ENCODE peak calls at places on chromosomes 16 and 17, in seven cellular contexts. P, K, T, G, D, Q and A are unnamed samples.

GRCh38 chr17:81512560-81512983 is at the start of gene ACTG1:
- DNase-seq in P (peak; percentile 64), K (no peak), T (peak; percentile 86), G (peak; percentile 94), D (peak; percentile 94), Q (peak; percentile 90), A (peak; percentile 90)

GRCh38 chr17:15966183-15966878 is 21.4 kb downstream of the ADORA2B start:
- DNase-seq in P (no peak), K (no peak), T (no peak), G (peak; percentile 35), D (no peak), Q (peak; percentile 70), A (no peak)

GRCh38 chr17:59420901-59421300 is 89.4 kb downstream of the YPEL2 start:
- DNase-seq in P (no peak), K (no peak), T (no peak), G (no peak), D (no peak), Q (no peak), A (no peak)

GRCh38 chr17:63834431-63835166 is 7.1 kb upstream of the FTSJ3 start:
- DNase-seq in P (peak; percentile 73), K (no peak), T (no peak), G (peak; percentile 84), D (peak; percentile 63), Q (peak; percentile 70), A (peak; percentile 87)

GRCh38 chr16:35399133-35399532 is 1939.7 kb downstream of the TP53TG3F start:
- DNase-seq in P (no peak), K (no peak), T (no peak), G (no peak), D (no peak), Q (no peak), A (no peak)

GRCh38 chr16:88972349-88972748 is 4.7 kb downstream of the CBFA2T3 start:
- DNase-seq in P (no peak), K (no peak), T (no peak), G (no peak), D (no peak), Q (no peak), A (no peak)

GRCh38 chr17:19237389-19238166 is 412 bp downstream of the EPN2 start:
- DNase-seq in P (no peak), K (no peak), T (no peak), G (no peak), D (peak; percentile 22), Q (no peak), A (peak; percentile 11)

GRCh38 chr17:67157732-67158639 is 87.0 kb downstream of the HELZ start:
- DNase-seq in P (no peak), K (no peak), T (peak; percentile 5), G (peak; percentile 76), D (peak; percentile 56), Q (peak; percentile 54), A (no peak)

GRCh38 chr17:74201250-74201649 is 2.2 kb upstream of the RPL38 start:
- DNase-seq in P (no peak), K (no peak), T (no peak), G (peak; percentile 80), D (peak; percentile 71), Q (peak; percentile 54), A (no peak)

GRCh38 chr17:81928497-81929252 is 1.1 kb upstream of the MAFG start:
- DNase-seq in P (no peak), K (no peak), T (no peak), G (no peak), D (no peak), Q (no peak), A (no peak)

GRCh38 chr17:60659156-60659555 is 18.5 kb upstream of the BCAS3 start:
- DNase-seq in P (no peak), K (no peak), T (no peak), G (no peak), D (no peak), Q (no peak), A (no peak)

GRCh38 chr16:70018254-70018653 is 67.1 kb downstream of the CLEC18A start:
- DNase-seq in P (no peak), K (no peak), T (no peak), G (peak; percentile 20), D (peak; percentile 1), Q (peak; percentile 21), A (peak; percentile 13)

GRCh38 chr17:491086-492014 is 138.7 kb upstream of the RPH3AL start:
- DNase-seq in P (no peak), K (no peak), T (no peak), G (peak; percentile 45), D (no peak), Q (peak; percentile 66), A (no peak)

GRCh38 chr17:43570518-43570928 is 24.4 kb upstream of the ETV4 start:
- DNase-seq in P (no peak), K (no peak), T (no peak), G (peak; percentile 76), D (peak; percentile 76), Q (peak; percentile 67), A (peak; percentile 95)

GRCh38 chr17:27226611-27227234 is 67.2 kb upstream of the WSB1 start:
- DNase-seq in P (no peak), K (no peak), T (no peak), G (peak; percentile 80), D (peak; percentile 64), Q (peak; percentile 78), A (peak; percentile 56)

GRCh38 chr17:82863941-82864720 is 24.3 kb upstream of the ZNF750 start:
- DNase-seq in P (no peak), K (no peak), T (peak; percentile 12), G (peak; percentile 54), D (peak; percentile 76), Q (peak; percentile 81), A (peak; percentile 86)

GRCh38 chr17:4955091-4955490 is 4.2 kb downstream of the ENO3 start:
- DNase-seq in P (no peak), K (no peak), T (no peak), G (no peak), D (no peak), Q (no peak), A (no peak)

GRCh38 chr17:56819431-56820145 is 14.1 kb downstream of the C17orf67 start:
- DNase-seq in P (peak; percentile 37), K (no peak), T (peak; percentile 5), G (peak; percentile 85), D (peak; percentile 53), Q (peak; percentile 63), A (peak; percentile 75)

GRCh38 chr17:40176409-40177110 is 710 bp upstream of the RAPGEFL1 start:
- DNase-seq in P (no peak), K (no peak), T (no peak), G (no peak), D (no peak), Q (no peak), A (no peak)

GRCh38 chr17:46108550-46109110 is 84.6 kb downstream of the KANSL1 start:
- DNase-seq in P (peak; percentile 30), K (no peak), T (no peak), G (no peak), D (no peak), Q (no peak), A (no peak)

GRCh38 chr16:30065943-30066881 is 652 bp downstream of the ALDOA start:
- DNase-seq in P (no peak), K (no peak), T (no peak), G (peak; percentile 76), D (peak; percentile 74), Q (peak; percentile 84), A (no peak)